ENCODE peak calls at places on chromosomes 6 and 20, in five cellular contexts. One of them, this sample, is unnamed. For H3K4me1, the result is how much of the 10 kb centered on the place peaks cover.

GRCh38 chr6:37083243-37084138 is 78.0 kb downstream of the FGD2 start:
- DNase-seq in lower lobe of right lung: peak
- DNase-seq in transverse colon: peak
- DNase-seq in CD8-positive, alpha-beta T cell: no peak
- DNase-seq in colonic mucosa: peak
- DNase-seq in this sample: peak

GRCh38 chr20:8755340-8756118 is 313.4 kb upstream of the PLCB4 start:
- DNase-seq in lower lobe of right lung: no peak
- DNase-seq in transverse colon: no peak
- DNase-seq in CD8-positive, alpha-beta T cell: no peak
- DNase-seq in colonic mucosa: no peak
- DNase-seq in this sample: no peak

GRCh38 chr6:124373386-124373785 is 569.7 kb downstream of the NKAIN2 start:
- DNase-seq in lower lobe of right lung: no peak
- DNase-seq in transverse colon: no peak
- DNase-seq in CD8-positive, alpha-beta T cell: no peak
- DNase-seq in colonic mucosa: no peak
- DNase-seq in this sample: no peak

GRCh38 chr6:89605861-89606260 is 32.7 kb downstream of the LYRM2 start:
- DNase-seq in lower lobe of right lung: no peak
- DNase-seq in transverse colon: no peak
- DNase-seq in CD8-positive, alpha-beta T cell: no peak
- DNase-seq in colonic mucosa: no peak
- DNase-seq in this sample: no peak

GRCh38 chr6:5998236-5998635 is 8.5 kb downstream of the NRN1 start:
- DNase-seq in lower lobe of right lung: no peak
- DNase-seq in transverse colon: no peak
- DNase-seq in CD8-positive, alpha-beta T cell: no peak
- DNase-seq in colonic mucosa: no peak
- DNase-seq in this sample: no peak

GRCh38 chr20:50980071-50980681 is 21.6 kb downstream of the MOCS3 start:
- DNase-seq in lower lobe of right lung: no peak
- DNase-seq in transverse colon: no peak
- DNase-seq in CD8-positive, alpha-beta T cell: no peak
- DNase-seq in colonic mucosa: no peak
- DNase-seq in this sample: no peak

GRCh38 chr20:32466739-32467505 is 108.8 kb downstream of the ASXL1 start:
- DNase-seq in lower lobe of right lung: no peak
- DNase-seq in transverse colon: no peak
- DNase-seq in CD8-positive, alpha-beta T cell: no peak
- DNase-seq in colonic mucosa: no peak
- DNase-seq in this sample: no peak

GRCh38 chr6:21188505-21189223 is 404.9 kb upstream of the SOX4 start:
- DNase-seq in lower lobe of right lung: no peak
- DNase-seq in transverse colon: no peak
- DNase-seq in CD8-positive, alpha-beta T cell: no peak
- DNase-seq in colonic mucosa: no peak
- DNase-seq in this sample: no peak

GRCh38 chr20:32970115-32970972 is 33.9 kb downstream of the SUN5 start:
- DNase-seq in lower lobe of right lung: no peak
- DNase-seq in transverse colon: no peak
- DNase-seq in CD8-positive, alpha-beta T cell: peak
- DNase-seq in colonic mucosa: peak
- DNase-seq in this sample: peak

GRCh38 chr6:101391772-101392560 is 1.5 kb upstream of the GRIK2 start:
- DNase-seq in lower lobe of right lung: no peak
- DNase-seq in transverse colon: no peak
- DNase-seq in CD8-positive, alpha-beta T cell: no peak
- DNase-seq in colonic mucosa: no peak
- DNase-seq in this sample: no peak

GRCh38 chr20:40442181-40442963 is 246.7 kb downstream of the MAFB start:
- DNase-seq in lower lobe of right lung: no peak
- DNase-seq in transverse colon: no peak
- DNase-seq in CD8-positive, alpha-beta T cell: no peak
- DNase-seq in colonic mucosa: no peak
- DNase-seq in this sample: no peak

GRCh38 chr6:32148722-32149576 is 2.8 kb downstream of the PRRT1 start:
- DNase-seq in lower lobe of right lung: peak
- DNase-seq in transverse colon: peak
- DNase-seq in CD8-positive, alpha-beta T cell: peak
- DNase-seq in colonic mucosa: peak
- DNase-seq in this sample: no peak

GRCh38 chr6:160035693-160036330 is 66.9 kb downstream of the IGF2R start:
- DNase-seq in lower lobe of right lung: no peak
- DNase-seq in transverse colon: no peak
- DNase-seq in CD8-positive, alpha-beta T cell: no peak
- DNase-seq in colonic mucosa: no peak
- DNase-seq in this sample: no peak

GRCh38 chr20:5933802-5934436 is 16.4 kb downstream of the TRMT6 start:
- DNase-seq in lower lobe of right lung: no peak
- DNase-seq in transverse colon: no peak
- DNase-seq in CD8-positive, alpha-beta T cell: no peak
- DNase-seq in colonic mucosa: no peak
- DNase-seq in this sample: no peak

GRCh38 chr6:128474933-128475332 is 45.5 kb downstream of the PTPRK start:
- DNase-seq in lower lobe of right lung: no peak
- DNase-seq in transverse colon: no peak
- DNase-seq in CD8-positive, alpha-beta T cell: no peak
- DNase-seq in colonic mucosa: no peak
- DNase-seq in this sample: no peak

GRCh38 chr6:16743661-16744210 is 17.5 kb downstream of the ATXN1 start:
- DNase-seq in lower lobe of right lung: peak
- DNase-seq in transverse colon: no peak
- DNase-seq in CD8-positive, alpha-beta T cell: no peak
- DNase-seq in colonic mucosa: no peak
- DNase-seq in this sample: no peak
- H3K4me1 ChIP-seq in lower lobe of right lung: half or more
- H3K4me1 ChIP-seq in transverse colon: under half
- H3K4me1 ChIP-seq in CD8-positive, alpha-beta T cell: under half
- H3K4me1 ChIP-seq in colonic mucosa: under half
- H3K4me1 ChIP-seq in this sample: under half

GRCh38 chr6:169029861-169030260 is 223.8 kb downstream of the THBS2 start:
- DNase-seq in lower lobe of right lung: no peak
- DNase-seq in transverse colon: no peak
- DNase-seq in CD8-positive, alpha-beta T cell: no peak
- DNase-seq in colonic mucosa: no peak
- DNase-seq in this sample: no peak

GRCh38 chr6:169028343-169028742 is 225.3 kb downstream of the THBS2 start:
- DNase-seq in lower lobe of right lung: no peak
- DNase-seq in transverse colon: no peak
- DNase-seq in CD8-positive, alpha-beta T cell: no peak
- DNase-seq in colonic mucosa: no peak
- DNase-seq in this sample: no peak

GRCh38 chr6:169024047-169024660 is 229.5 kb downstream of the THBS2 start:
- DNase-seq in lower lobe of right lung: no peak
- DNase-seq in transverse colon: no peak
- DNase-seq in CD8-positive, alpha-beta T cell: no peak
- DNase-seq in colonic mucosa: no peak
- DNase-seq in this sample: no peak

GRCh38 chr6:169023161-169023874 is 230.3 kb downstream of the THBS2 start:
- DNase-seq in lower lobe of right lung: no peak
- DNase-seq in transverse colon: no peak
- DNase-seq in CD8-positive, alpha-beta T cell: no peak
- DNase-seq in colonic mucosa: no peak
- DNase-seq in this sample: no peak

GRCh38 chr6:169026175-169026574 is 227.5 kb downstream of the THBS2 start:
- DNase-seq in lower lobe of right lung: no peak
- DNase-seq in transverse colon: no peak
- DNase-seq in CD8-positive, alpha-beta T cell: no peak
- DNase-seq in colonic mucosa: no peak
- DNase-seq in this sample: no peak
- H3K27ac ChIP-seq in lower lobe of right lung: no peak
- H3K27ac ChIP-seq in transverse colon: no peak
- H3K27ac ChIP-seq in CD8-positive, alpha-beta T cell: no peak
- H3K27ac ChIP-seq in colonic mucosa: no peak
- H3K27ac ChIP-seq in this sample: peak

GRCh38 chr6:12605888-12606345 is 110.7 kb upstream of the PHACTR1 start:
- DNase-seq in lower lobe of right lung: no peak
- DNase-seq in transverse colon: peak
- DNase-seq in CD8-positive, alpha-beta T cell: no peak
- DNase-seq in colonic mucosa: peak
- DNase-seq in this sample: peak
- TF ChIP-seq CTCF in lower lobe of right lung: peak
- TF ChIP-seq CTCF in transverse colon: peak
- TF ChIP-seq CTCF in CD8-positive, alpha-beta T cell: no peak
- TF ChIP-seq CTCF in colonic mucosa: peak
- TF ChIP-seq CTCF in this sample: peak

DNA sequence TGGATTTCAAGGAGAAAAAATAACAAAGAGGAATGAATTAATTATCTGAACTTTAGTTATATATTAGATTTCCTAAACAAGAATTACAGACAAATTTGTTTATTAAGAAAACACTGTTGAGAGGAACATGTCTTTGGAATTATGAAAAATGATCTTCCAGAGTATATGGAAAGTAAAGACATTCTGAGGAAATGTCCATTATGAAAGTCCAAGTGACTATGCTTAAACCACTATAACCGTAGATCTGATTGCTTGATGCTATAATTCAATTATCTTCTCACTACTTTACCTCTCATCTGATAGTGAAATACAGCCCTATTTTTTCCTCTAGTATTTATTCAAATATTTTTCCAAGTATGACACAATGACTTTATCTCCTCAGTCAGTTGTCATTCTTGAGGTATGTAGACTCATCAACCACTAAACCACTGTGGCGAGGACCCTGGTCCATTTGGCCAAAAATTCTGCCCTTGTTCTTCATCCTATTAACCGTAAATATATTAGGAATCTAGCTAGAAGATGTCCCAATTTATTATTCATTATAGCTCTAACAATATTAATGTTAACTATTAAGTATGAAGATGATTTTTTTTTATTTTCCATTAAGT is 37.3 kb upstream of the AHI1 start:
- DNase-seq in lower lobe of right lung: no peak
- DNase-seq in transverse colon: no peak
- DNase-seq in CD8-positive, alpha-beta T cell: no peak
- DNase-seq in colonic mucosa: no peak
- DNase-seq in this sample: no peak
- H3K4me1 ChIP-seq in lower lobe of right lung: under half
- H3K4me1 ChIP-seq in transverse colon: under half
- H3K4me1 ChIP-seq in CD8-positive, alpha-beta T cell: under half
- H3K4me1 ChIP-seq in colonic mucosa: under half
- H3K4me1 ChIP-seq in this sample: under half

GRCh38 chr20:45452772-45453171 is 16.8 kb upstream of the WFDC2 start:
- DNase-seq in lower lobe of right lung: no peak
- DNase-seq in transverse colon: no peak
- DNase-seq in CD8-positive, alpha-beta T cell: no peak
- DNase-seq in colonic mucosa: no peak
- DNase-seq in this sample: no peak

GRCh38 chr20:45450097-45450818 is 19.3 kb upstream of the WFDC2 start:
- DNase-seq in lower lobe of right lung: no peak
- DNase-seq in transverse colon: peak
- DNase-seq in CD8-positive, alpha-beta T cell: no peak
- DNase-seq in colonic mucosa: peak
- DNase-seq in this sample: no peak

GRCh38 chr20:45449528-45449927 is 20.0 kb upstream of the WFDC2 start:
- DNase-seq in lower lobe of right lung: no peak
- DNase-seq in transverse colon: peak
- DNase-seq in CD8-positive, alpha-beta T cell: no peak
- DNase-seq in colonic mucosa: no peak
- DNase-seq in this sample: no peak

GRCh38 chr20:45448250-45448649 is 21.3 kb upstream of the WFDC2 start:
- DNase-seq in lower lobe of right lung: no peak
- DNase-seq in transverse colon: no peak
- DNase-seq in CD8-positive, alpha-beta T cell: no peak
- DNase-seq in colonic mucosa: no peak
- DNase-seq in this sample: no peak

DNA sequence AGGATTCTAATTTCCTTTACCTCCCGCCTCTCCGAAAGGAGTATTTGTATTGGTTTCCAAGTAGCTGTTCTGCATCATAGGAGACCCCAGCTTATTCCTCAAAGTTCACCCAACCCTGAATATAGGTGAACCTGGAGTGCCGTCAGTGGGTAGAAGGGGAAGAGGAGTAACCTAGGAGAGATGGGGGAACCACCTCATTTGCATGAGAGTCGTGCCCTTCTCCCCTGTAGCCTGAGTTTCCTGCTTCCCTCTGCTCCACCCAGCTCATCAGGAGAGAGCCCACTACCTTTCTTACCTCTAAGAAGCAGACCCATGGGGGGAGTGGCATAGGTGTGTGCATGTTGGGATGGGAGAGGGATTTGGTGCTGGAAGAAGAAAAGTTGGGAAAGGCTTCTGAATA is 17.3 kb upstream of the WFDC2 start:
- DNase-seq in lower lobe of right lung: no peak
- DNase-seq in transverse colon: no peak
- DNase-seq in CD8-positive, alpha-beta T cell: no peak
- DNase-seq in colonic mucosa: no peak
- DNase-seq in this sample: no peak
- H3K27ac ChIP-seq in lower lobe of right lung: no peak
- H3K27ac ChIP-seq in transverse colon: no peak
- H3K27ac ChIP-seq in CD8-positive, alpha-beta T cell: no peak
- H3K27ac ChIP-seq in colonic mucosa: no peak
- H3K27ac ChIP-seq in this sample: no peak

DNA sequence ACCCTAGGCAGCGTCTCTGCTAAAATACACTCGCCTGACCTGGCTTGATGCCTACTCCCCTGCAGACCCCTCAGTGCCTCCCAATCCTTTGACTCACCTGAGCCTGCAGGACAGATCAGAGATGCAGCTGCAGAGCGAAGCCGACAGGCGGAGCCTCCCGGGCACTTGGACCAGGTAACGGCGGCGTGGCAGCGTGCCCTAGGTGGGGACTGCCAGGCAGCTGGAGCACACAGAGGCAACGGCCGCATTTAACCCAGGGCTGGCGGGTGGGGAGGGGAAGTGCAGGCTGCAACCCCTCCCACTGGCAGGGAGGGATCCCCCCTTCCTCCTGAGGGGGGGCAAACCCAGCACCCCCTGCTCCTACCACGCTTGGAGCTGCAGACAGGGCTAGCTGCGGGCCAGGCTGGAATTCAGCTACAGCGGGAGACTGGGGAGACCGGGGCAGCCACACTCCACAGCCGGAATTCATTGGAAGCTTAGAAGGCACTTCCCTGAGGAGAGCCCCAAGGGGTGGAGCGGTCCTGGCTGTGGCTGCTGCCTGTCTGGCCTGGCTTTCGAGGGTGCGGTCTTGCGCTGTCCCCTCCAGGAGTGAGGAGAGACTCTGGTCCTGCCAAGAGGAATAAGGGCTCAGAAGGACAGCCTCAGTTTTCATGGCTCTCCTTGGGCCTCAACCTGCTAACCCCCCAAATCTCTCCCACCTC is at the start of gene MATN4:
- DNase-seq in lower lobe of right lung: peak
- DNase-seq in transverse colon: peak
- DNase-seq in CD8-positive, alpha-beta T cell: no peak
- DNase-seq in colonic mucosa: no peak
- DNase-seq in this sample: no peak
- TF ChIP-seq CTCF in lower lobe of right lung: peak
- TF ChIP-seq CTCF in transverse colon: no peak
- TF ChIP-seq CTCF in CD8-positive, alpha-beta T cell: no peak
- TF ChIP-seq CTCF in colonic mucosa: no peak
- TF ChIP-seq CTCF in this sample: no peak

GRCh38 chr6:12572884-12573824 is 143.4 kb upstream of the PHACTR1 start:
- DNase-seq in lower lobe of right lung: no peak
- DNase-seq in transverse colon: no peak
- DNase-seq in CD8-positive, alpha-beta T cell: no peak
- DNase-seq in colonic mucosa: peak
- DNase-seq in this sample: peak
- H3K4me1 ChIP-seq in lower lobe of right lung: under half
- H3K4me1 ChIP-seq in transverse colon: under half
- H3K4me1 ChIP-seq in CD8-positive, alpha-beta T cell: under half
- H3K4me1 ChIP-seq in colonic mucosa: under half
- H3K4me1 ChIP-seq in this sample: under half

GRCh38 chr20:35663516-35663812 is 1.2 kb downstream of the CPNE1 start:
- DNase-seq in lower lobe of right lung: no peak
- DNase-seq in transverse colon: no peak
- DNase-seq in CD8-positive, alpha-beta T cell: no peak
- DNase-seq in colonic mucosa: no peak
- DNase-seq in this sample: no peak
- H3K27ac ChIP-seq in lower lobe of right lung: peak
- H3K27ac ChIP-seq in transverse colon: peak
- H3K27ac ChIP-seq in CD8-positive, alpha-beta T cell: peak
- H3K27ac ChIP-seq in colonic mucosa: peak
- H3K27ac ChIP-seq in this sample: peak

GRCh38 chr6:44002591-44003344 is 124.5 kb downstream of the MRPL14 start:
- DNase-seq in lower lobe of right lung: peak
- DNase-seq in transverse colon: peak
- DNase-seq in CD8-positive, alpha-beta T cell: peak
- DNase-seq in colonic mucosa: peak
- DNase-seq in this sample: peak
- TF ChIP-seq CTCF in lower lobe of right lung: no peak
- TF ChIP-seq CTCF in transverse colon: no peak
- TF ChIP-seq CTCF in CD8-positive, alpha-beta T cell: no peak
- TF ChIP-seq CTCF in colonic mucosa: no peak
- TF ChIP-seq CTCF in this sample: no peak